ENCODE peak calls at places on chromosomes 7 and 10, in nine cellular contexts. V, J, F, R, A, M, D, W and K are unnamed samples. For H3K9me3 and H3K4me1, the result is how much of the 10 kb centered on the place peaks cover.

GRCh38 chr7:134875867-134876266 is 96.4 kb downstream of the CALD1 start:
- DNase-seq in V (no peak), J (peak), F (no peak), R (no peak), A (no peak), M (no peak), D (no peak), W (no peak), K (no peak)

GRCh38 chr10:45444976-45445898 is 71.2 kb downstream of the ALOX5 start:
- DNase-seq in V (peak), J (no peak), F (no peak), R (no peak), A (no peak), M (no peak), D (no peak), W (no peak), K (peak)

GRCh38 chr10:21265622-21266021 is 259.9 kb downstream of the SKIDA1 start:
- DNase-seq in V (no peak), J (peak), F (no peak), R (no peak), A (no peak), M (no peak), D (peak), W (no peak), K (no peak)

GRCh38 chr7:108529341-108529740 is 3.4 kb upstream of the PNPLA8 start:
- DNase-seq in V (no peak), J (no peak), F (no peak), R (no peak), A (no peak), M (no peak), D (no peak), W (no peak), K (no peak)

GRCh38 chr7:114910787-114911186 is 11.1 kb upstream of the MDFIC start:
- DNase-seq in V (no peak), J (no peak), F (no peak), R (no peak), A (no peak), M (no peak), D (no peak), W (no peak), K (no peak)

GRCh38 chr7:158000160-158000559 is 587.5 kb downstream of the PTPRN2 start:
- DNase-seq in V (no peak), J (no peak), F (no peak), R (no peak), A (no peak), M (no peak), D (no peak), W (no peak), K (no peak)

GRCh38 chr7:157004050-157004838 is 6.2 kb downstream of the MNX1 start:
- DNase-seq in V (no peak), J (peak), F (no peak), R (peak), A (no peak), M (peak), D (no peak), W (peak), K (no peak)

GRCh38 chr10:99775850-99776249 is 6.6 kb upstream of the ABCC2 start:
- DNase-seq in V (no peak), J (peak), F (no peak), R (no peak), A (no peak), M (no peak), D (peak), W (no peak), K (no peak)

GRCh38 chr10:89090760-89091455 is 100.3 kb downstream of the FAS start:
- DNase-seq in V (no peak), J (peak), F (no peak), R (no peak), A (no peak), M (no peak), D (no peak), W (no peak), K (no peak)

GRCh38 chr7:159036916-159037605 is 107.6 kb downstream of the VIPR2 start:
- DNase-seq in V (peak), J (no peak), F (no peak), R (peak), A (no peak), M (no peak), D (no peak), W (peak), K (no peak)

GRCh38 chr10:78910021-78910420 is 158.7 kb upstream of the ZMIZ1 start:
- DNase-seq in V (no peak), J (no peak), F (no peak), R (peak), A (no peak), M (no peak), D (no peak), W (no peak), K (no peak)

GRCh38 chr10:21517134-21517982 is 8.1 kb downstream of the SKIDA1 start:
- DNase-seq in V (peak), J (peak), F (peak), R (peak), A (no peak), M (peak), D (peak), W (peak), K (peak)

GRCh38 chr7:92332782-92333181 is 87.0 kb downstream of the ANKIB1 start:
- DNase-seq in V (no peak), J (no peak), F (no peak), R (no peak), A (no peak), M (no peak), D (no peak), W (no peak), K (no peak)

GRCh38 chr10:133275683-133276092 is 980 bp downstream of the ADAM8 start:
- DNase-seq in V (no peak), J (no peak), F (no peak), R (no peak), A (no peak), M (no peak), D (no peak), W (no peak), K (no peak)

GRCh38 chr10:43199684-43200537 is 61.7 kb downstream of the CSGALNACT2 start:
- DNase-seq in V (peak), J (no peak), F (peak), R (peak), A (no peak), M (no peak), D (no peak), W (peak), K (no peak)

GRCh38 chr7:133662830-133663229 is 410.0 kb downstream of the EXOC4 start:
- DNase-seq in V (no peak), J (no peak), F (no peak), R (no peak), A (no peak), M (no peak), D (no peak), W (no peak), K (no peak)

GRCh38 chr10:98878418-98878817 is 357.2 kb downstream of the HPSE2 start:
- DNase-seq in V (no peak), J (peak), F (no peak), R (no peak), A (no peak), M (no peak), D (no peak), W (no peak), K (no peak)

GRCh38 chr7:92255308-92255707 is 9.5 kb downstream of the ANKIB1 start:
- DNase-seq in V (no peak), J (peak), F (no peak), R (no peak), A (no peak), M (no peak), D (no peak), W (peak), K (no peak)

GRCh38 chr10:131063311-131063710 is 248.2 kb downstream of the TCERG1L start:
- DNase-seq in V (no peak), J (no peak), F (no peak), R (no peak), A (no peak), M (no peak), D (no peak), W (peak), K (no peak)

GRCh38 chr10:100345570-100346330 is 1.3 kb upstream of the SCD start:
- DNase-seq in V (no peak), J (peak), F (no peak), R (no peak), A (no peak), M (peak), D (no peak), W (no peak), K (no peak)

GRCh38 chr10:126041804-126042231 is 145.5 kb downstream of the FANK1 start:
- DNase-seq in V (no peak), J (peak), F (peak), R (peak), A (peak), M (no peak), D (peak), W (peak), K (peak)

GRCh38 chr7:150941983-150942590 is 36.0 kb downstream of the KCNH2 start:
- DNase-seq in V (no peak), J (no peak), F (peak), R (peak), A (peak), M (peak), D (no peak), W (peak), K (no peak)

GRCh38 chr10:66294538-66294937 is 631.3 kb upstream of the LRRTM3 start:
- DNase-seq in V (no peak), J (no peak), F (no peak), R (no peak), A (no peak), M (no peak), D (no peak), W (no peak), K (no peak)

GRCh38 chr7:5214641-5215040 is 24.6 kb downstream of the WIPI2 start:
- DNase-seq in V (no peak), J (no peak), F (no peak), R (peak), A (no peak), M (no peak), D (no peak), W (no peak), K (no peak)

GRCh38 chr7:94330474-94331027 is 64.1 kb upstream of the COL1A2 start:
- DNase-seq in V (no peak), J (no peak), F (no peak), R (no peak), A (no peak), M (no peak), D (no peak), W (no peak), K (no peak)

GRCh38 chr7:42244828-42245227 is 7.8 kb upstream of the GLI3 start:
- DNase-seq in V (no peak), J (peak), F (no peak), R (no peak), A (no peak), M (no peak), D (no peak), W (no peak), K (no peak)

GRCh38 chr7:128835790-128836641 is 5.8 kb downstream of the FLNC start:
- DNase-seq in V (no peak), J (peak), F (peak), R (peak), A (no peak), M (no peak), D (no peak), W (peak), K (no peak)

GRCh38 chr10:61836233-61836887 is 65.1 kb upstream of the ARID5B start:
- DNase-seq in V (no peak), J (no peak), F (no peak), R (no peak), A (no peak), M (no peak), D (no peak), W (no peak), K (no peak)

GRCh38 chr10:17106991-17107390 is 22.6 kb downstream of the CUBN start:
- DNase-seq in V (no peak), J (no peak), F (no peak), R (no peak), A (no peak), M (no peak), D (no peak), W (no peak), K (no peak)

GRCh38 chr7:124655990-124656389 is 109.6 kb downstream of the GPR37 start:
- DNase-seq in V (no peak), J (no peak), F (no peak), R (no peak), A (no peak), M (no peak), D (no peak), W (no peak), K (no peak)

GRCh38 chr10:24952701-24953349 is 419 bp upstream of the PRTFDC1 start:
- DNase-seq in V (no peak), J (peak), F (peak), R (peak), A (peak), M (peak), D (peak), W (peak), K (peak)

GRCh38 chr7:128005117-128005516 is 26.1 kb downstream of the LRRC4 start:
- DNase-seq in V (no peak), J (no peak), F (no peak), R (no peak), A (no peak), M (no peak), D (no peak), W (no peak), K (no peak)

GRCh38 chr7:2038876-2039728 is 193.6 kb downstream of the MAD1L1 start:
- DNase-seq in V (no peak), J (no peak), F (peak), R (peak), A (no peak), M (no peak), D (no peak), W (peak), K (no peak)

GRCh38 chr10:43255644-43256431 is 11.0 kb downstream of the RASGEF1A start:
- DNase-seq in V (no peak), J (no peak), F (no peak), R (peak), A (no peak), M (peak), D (peak), W (peak), K (no peak)

GRCh38 chr7:158824028-158824427 is 5.3 kb downstream of the ESYT2 start:
- DNase-seq in V (no peak), J (no peak), F (no peak), R (no peak), A (peak), M (no peak), D (no peak), W (no peak), K (no peak)

GRCh38 chr7:42910306-42910705 is 1.6 kb downstream of the C7orf25 start:
- DNase-seq in V (no peak), J (no peak), F (no peak), R (no peak), A (no peak), M (no peak), D (no peak), W (no peak), K (no peak)

DNA sequence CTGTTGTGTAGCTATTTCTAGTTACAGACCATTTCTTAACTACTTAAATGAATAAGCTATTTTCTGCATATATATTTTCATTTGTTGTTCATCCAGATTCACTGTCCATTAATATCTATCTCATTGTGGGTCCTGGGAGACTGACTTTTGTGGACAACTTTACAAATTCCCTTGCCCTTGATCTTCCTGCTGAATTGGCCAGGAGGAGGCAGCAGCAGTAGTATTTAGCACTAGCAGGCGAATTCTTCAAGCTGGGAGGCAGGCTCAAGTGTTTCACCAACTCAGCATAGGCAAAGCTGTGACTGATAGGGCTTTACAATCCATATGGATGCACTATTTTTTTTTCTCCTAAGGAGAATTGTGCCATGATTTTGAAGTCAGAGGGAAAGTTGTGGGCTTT is 461.0 kb upstream of the NRG3 start:
- DNase-seq in V (no peak), J (no peak), F (no peak), R (no peak), A (no peak), M (peak), D (no peak), W (no peak), K (no peak)
- H3K9me3 ChIP-seq in V (under half), J (under half), F (under half), R (under half), A (under half), M (under half), D (under half), W (under half), K (under half)

GRCh38 chr7:73892003-73892975 is 31.3 kb downstream of the TMEM270 start:
- DNase-seq in V (no peak), J (peak), F (no peak), R (no peak), A (peak), M (no peak), D (no peak), W (peak), K (peak)

GRCh38 chr7:73896454-73896853 is 35.5 kb downstream of the TMEM270 start:
- DNase-seq in V (no peak), J (peak), F (no peak), R (no peak), A (no peak), M (no peak), D (no peak), W (no peak), K (no peak)

GRCh38 chr7:73893342-73894101 is 32.6 kb downstream of the TMEM270 start:
- DNase-seq in V (no peak), J (peak), F (peak), R (no peak), A (peak), M (no peak), D (no peak), W (peak), K (peak)

GRCh38 chr7:73895626-73896025 is 34.7 kb downstream of the TMEM270 start:
- DNase-seq in V (no peak), J (no peak), F (no peak), R (no peak), A (no peak), M (no peak), D (no peak), W (no peak), K (no peak)

DNA sequence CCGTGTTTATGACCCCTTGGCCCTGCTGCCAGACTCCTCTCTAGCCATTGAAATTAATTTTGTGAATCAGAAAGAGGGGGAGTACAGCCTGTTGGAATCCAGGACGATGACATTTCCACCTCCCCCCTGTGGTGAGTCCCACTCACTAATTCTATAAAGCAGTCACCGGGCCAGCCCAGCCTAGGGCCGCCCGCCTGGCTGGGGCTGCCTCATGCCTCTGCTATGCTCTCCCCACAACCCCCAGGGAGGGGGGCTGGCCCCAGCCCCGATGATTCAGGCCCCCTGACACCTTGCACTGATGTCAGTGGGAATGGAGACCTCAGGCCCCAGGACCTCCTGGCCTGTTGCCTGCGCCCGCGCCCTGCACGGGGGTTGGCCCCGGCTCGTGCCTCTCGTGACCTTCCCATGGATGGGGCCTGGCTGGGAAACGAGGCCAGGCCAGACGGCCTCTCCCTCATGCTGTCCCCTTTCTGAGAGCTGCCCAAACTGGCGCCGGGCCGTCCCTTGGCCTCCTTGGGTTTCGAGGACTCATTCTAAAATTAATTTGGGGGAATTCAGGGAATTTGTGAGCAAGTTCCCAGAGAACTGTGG is 34.0 kb downstream of the TMEM270 start:
- DNase-seq in V (peak), J (peak), F (peak), R (peak), A (peak), M (no peak), D (peak), W (peak), K (no peak)
- H3K4me1 ChIP-seq in V (half or more), J (under half), F (under half), R (under half), A (under half), M (under half), D (under half), W (under half), K (under half)

DNA sequence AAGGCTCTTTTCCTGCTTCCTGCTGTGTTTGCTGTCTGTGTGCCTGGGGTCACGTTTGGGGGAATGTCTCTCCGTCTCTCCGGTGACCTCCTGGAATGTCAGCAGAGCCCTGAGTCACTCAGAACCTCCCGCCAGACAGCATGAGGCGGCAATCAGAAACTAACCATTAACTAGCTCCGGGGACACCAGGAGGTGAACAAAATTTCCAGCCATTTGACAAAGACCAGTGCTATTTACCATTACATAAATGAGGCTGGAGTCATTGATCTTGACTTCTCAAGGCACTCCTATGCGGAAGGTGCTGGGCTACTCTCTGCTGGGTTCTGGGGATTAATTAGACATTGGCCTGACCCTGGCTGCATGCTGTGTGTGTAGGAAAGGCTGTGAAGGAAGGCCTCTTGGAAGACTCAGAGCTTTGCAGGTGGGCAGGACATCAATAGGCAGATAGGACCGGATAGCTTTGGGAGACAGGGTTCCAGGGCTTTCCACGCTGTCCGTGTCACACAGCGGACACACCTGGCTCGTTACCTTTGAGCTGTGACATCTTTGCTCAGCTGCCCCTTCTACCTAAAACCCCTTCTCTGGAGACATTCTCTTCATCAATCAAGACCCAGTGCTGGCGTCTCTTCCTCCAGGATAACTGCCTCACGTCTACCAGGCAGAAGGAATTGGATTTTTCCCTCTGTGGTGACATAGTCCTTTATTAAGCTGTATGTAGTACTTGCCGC is 77.0 kb downstream of the PFKFB3 start:
- DNase-seq in V (no peak), J (peak), F (no peak), R (no peak), A (no peak), M (peak), D (peak), W (peak), K (no peak)
- TF ChIP-seq CTCF in V (no peak), J (no peak), F (no peak), R (no peak), A (no peak), M (no peak), D (no peak), W (no peak), K (no peak)

GRCh38 chr7:56219017-56219416 is 102.8 kb upstream of the NUPR2 start:
- DNase-seq in V (peak), J (no peak), F (no peak), R (no peak), A (no peak), M (no peak), D (no peak), W (no peak), K (no peak)

GRCh38 chr7:56218510-56218909 is 102.3 kb upstream of the NUPR2 start:
- DNase-seq in V (peak), J (no peak), F (no peak), R (no peak), A (no peak), M (no peak), D (no peak), W (no peak), K (no peak)

GRCh38 chr7:56213574-56213973 is 97.4 kb upstream of the NUPR2 start:
- DNase-seq in V (peak), J (no peak), F (no peak), R (no peak), A (no peak), M (no peak), D (no peak), W (no peak), K (no peak)
- H3K9me3 ChIP-seq in V (under half), J (under half), F (under half), R (under half), A (under half), M (under half), D (under half), W (under half), K (under half)

GRCh38 chr10:14562197-14562596 is 212.5 kb downstream of the FAM107B start:
- DNase-seq in V (no peak), J (no peak), F (no peak), R (no peak), A (no peak), M (no peak), D (no peak), W (no peak), K (no peak)
- H3K4me1 ChIP-seq in V (under half), J (under half), F (half or more), R (under half), A (under half), M (under half), D (half or more), W (under half), K (under half)

GRCh38 chr7:78510580-78511188 is 712.1 kb downstream of the PHTF2 start:
- DNase-seq in V (no peak), J (peak), F (no peak), R (no peak), A (peak), M (peak), D (peak), W (no peak), K (peak)
- TF ChIP-seq CTCF in V (no peak), J (peak), F (peak), R (peak), A (peak), M (peak), D (peak), W (peak), K (no peak)